ENCODE peak calls at places on chromosomes 11 and 22, in five cellular contexts. V is GM03348, T is aorta, H is heart right ventricle, Z is left cardiac atrium. R is an unnamed sample.

GRCh38 chr22:41177040-41177625 is 28.0 kb upstream of the L3MBTL2 start:
- DNase-seq in Z (no peak), H (no peak), V (no peak), T (no peak), R (no peak)

GRCh38 chr22:28728621-28729313 is 12.9 kb downstream of the CHEK2 start:
- DNase-seq in T (no peak), V (no peak), H (no peak), Z (no peak), R (no peak)

GRCh38 chr11:72860592-72860991 is 46.4 kb downstream of the ATG16L2 start:
- DNase-seq in Z (no peak), T (no peak), V (no peak), H (no peak), R (no peak)

GRCh38 chr11:108432783-108433182 is 34.5 kb downstream of the C11orf65 start:
- DNase-seq in H (no peak), Z (no peak), T (no peak), V (peak), R (no peak)

GRCh38 chr11:84671325-84672019 is 955.7 kb downstream of the DLG2 start:
- DNase-seq in V (no peak), T (no peak), Z (no peak), H (no peak), R (no peak)

GRCh38 chr11:110098645-110099044 is 5.5 kb downstream of the ZC3H12C start:
- DNase-seq in V (no peak), H (no peak), Z (no peak), T (no peak), R (no peak)

GRCh38 chr11:61575886-61576516 is 4.9 kb downstream of the SYT7 start:
- DNase-seq in Z (no peak), H (peak), V (no peak), T (no peak), R (no peak)

GRCh38 chr11:39304586-39304985 is 2154.9 kb downstream of the LRRC4C start:
- DNase-seq in T (no peak), Z (no peak), V (no peak), H (no peak), R (no peak)

GRCh38 chr11:108534274-108534882 is 36.2 kb upstream of the POGLUT3 start:
- DNase-seq in T (no peak), Z (no peak), V (no peak), H (no peak), R (no peak)

GRCh38 chr11:40425168-40425567 is 1034.3 kb downstream of the LRRC4C start:
- DNase-seq in T (no peak), H (no peak), V (no peak), Z (no peak), R (no peak)

GRCh38 chr11:111426615-111427014 is 47.5 kb upstream of the POU2AF1 start:
- DNase-seq in H (no peak), V (no peak), Z (no peak), T (no peak), R (no peak)

GRCh38 chr11:118529584-118530175 is 1.3 kb upstream of the TMEM25 start:
- DNase-seq in H (no peak), V (no peak), Z (no peak), T (no peak), R (no peak)

GRCh38 chr11:69808708-69809107 is 10.5 kb downstream of the FGF3 start:
- DNase-seq in T (no peak), H (no peak), Z (no peak), V (no peak), R (no peak)

GRCh38 chr11:14746857-14747256 is 103.3 kb downstream of the PDE3B start:
- DNase-seq in Z (no peak), H (no peak), V (no peak), T (no peak), R (no peak)

GRCh38 chr11:125514336-125515101 is 18.5 kb upstream of the FEZ1 start:
- DNase-seq in H (no peak), Z (peak), V (no peak), T (peak), R (no peak)

GRCh38 chr11:96254854-96255253 is 88.1 kb downstream of the MAML2 start:
- DNase-seq in V (no peak), T (no peak), Z (no peak), H (no peak), R (peak)

GRCh38 chr11:42407379-42407778 is 904.4 kb upstream of the API5 start:
- DNase-seq in V (peak), T (no peak), H (no peak), Z (no peak), R (no peak)

R was measured in upper lobe of right lung.